ENCODE peak calls at places on chromosomes 1 and 21, in seven cellular contexts. N, T, C, H, A, P and X are unnamed samples. For H3K9me3 and H3K36me3, the result is how much of the 10 kb centered on the place peaks cover.

GRCh38 chr1:74505133-74505532 is 7.3 kb downstream of the LRRC53 start:
- DNase-seq in H (no peak), A (no peak), P (peak), C (no peak), N (no peak), T (no peak), X (no peak)

GRCh38 chr1:175757381-175758015 is 14.1 kb upstream of the TNR start:
- DNase-seq in T (peak), P (no peak), H (no peak), C (peak), N (no peak), A (no peak), X (peak)

GRCh38 chr21:32538147-32538792 is 47.1 kb downstream of the TCP10L start:
- DNase-seq in P (no peak), H (no peak), N (peak), A (no peak), C (peak), T (no peak), X (no peak)

GRCh38 chr1:51569284-51570062 is 47.4 kb upstream of the OSBPL9 start:
- DNase-seq in N (peak), H (no peak), C (peak), T (no peak), P (peak), A (peak), X (no peak)

GRCh38 chr21:43702785-43703067 is 16.2 kb upstream of the PDXK start:
- DNase-seq in N (no peak), P (peak), A (no peak), T (no peak), C (no peak), H (no peak), X (no peak)

GRCh38 chr1:116254776-116255175 is 118.3 kb upstream of the ATP1A1 start:
- DNase-seq in P (peak), A (no peak), N (no peak), T (no peak), C (no peak), H (peak), X (no peak)

GRCh38 chr1:75672528-75673393 is 51.7 kb upstream of the ACADM start:
- DNase-seq in H (no peak), P (peak), C (peak), T (no peak), N (no peak), A (peak), X (peak)

GRCh38 chr1:227778401-227778947 is 37.0 kb upstream of the PRSS38 start:
- DNase-seq in P (peak), C (no peak), N (no peak), H (peak), A (peak), T (no peak), X (no peak)

GRCh38 chr21:45641480-45642035 is 2.0 kb upstream of the PCBP3 start:
- DNase-seq in P (no peak), N (no peak), T (peak), A (no peak), C (no peak), H (peak), X (no peak)

GRCh38 chr1:34190692-34191091 is 14.0 kb downstream of the C1orf94 start:
- DNase-seq in C (no peak), N (no peak), T (no peak), H (no peak), A (no peak), P (no peak), X (no peak)

GRCh38 chr21:37257967-37258877 is 8.9 kb downstream of the VPS26C start:
- DNase-seq in H (peak), P (peak), T (peak), A (peak), C (peak), N (peak), X (no peak)

GRCh38 chr1:19493547-19493946 is 8.2 kb upstream of the CAPZB start:
- DNase-seq in P (no peak), A (no peak), H (no peak), C (no peak), T (no peak), N (no peak), X (no peak)

GRCh38 chr1:145893306-145894055 is 7.8 kb upstream of the ANKRD35 start:
- DNase-seq in P (no peak), C (no peak), H (no peak), N (no peak), T (no peak), A (no peak), X (no peak)

GRCh38 chr1:155174334-155175280 is 958 bp downstream of the TRIM46 start:
- DNase-seq in N (peak), T (peak), A (no peak), C (no peak), H (peak), P (peak), X (no peak)

GRCh38 chr21:31479222-31479621 is 135.2 kb upstream of the TIAM1 start:
- DNase-seq in P (no peak), C (no peak), T (no peak), H (no peak), A (no peak), N (no peak), X (no peak)

GRCh38 chr1:27049607-27050006 is 37.0 kb upstream of the TENT5B start:
- DNase-seq in C (peak), P (no peak), T (no peak), H (no peak), N (no peak), A (no peak), X (no peak)

GRCh38 chr1:224189561-224189960 is 6.5 kb downstream of the DEGS1 start:
- DNase-seq in A (no peak), H (no peak), C (no peak), P (peak), T (no peak), N (no peak), X (no peak)

GRCh38 chr21:23130308-23130707 is 2132.1 kb downstream of the NCAM2 start:
- DNase-seq in C (no peak), P (no peak), N (no peak), T (no peak), A (no peak), H (no peak), X (no peak)

GRCh38 chr21:23131177-23131576 is 2133.0 kb downstream of the NCAM2 start:
- DNase-seq in N (no peak), A (no peak), C (no peak), T (no peak), P (no peak), H (no peak), X (no peak)

DNA sequence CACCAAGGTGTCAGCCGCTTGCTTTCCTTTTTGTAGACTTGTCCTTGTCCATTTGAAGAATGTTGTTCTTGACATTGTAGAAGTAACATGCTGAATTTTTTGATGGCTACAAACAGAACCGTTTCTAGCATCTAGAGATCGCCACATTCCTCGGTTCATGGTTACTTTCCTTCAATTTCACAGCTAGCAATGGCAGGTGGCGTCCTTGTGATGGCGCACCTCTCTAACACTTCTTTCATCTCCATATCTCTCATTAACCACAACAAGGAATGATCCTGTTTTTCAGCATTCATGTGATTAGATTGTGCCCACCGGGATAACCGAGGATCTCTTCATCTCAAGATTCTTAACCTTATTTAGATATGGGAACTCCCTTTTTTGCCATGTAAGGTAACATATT is 2129.8 kb downstream of the NCAM2 start:
- DNase-seq in C (peak), T (no peak), N (no peak), P (no peak), A (no peak), H (no peak), X (no peak)
- H3K9me3 ChIP-seq in C (under half), T (under half), N (under half), P (under half), A (under half), H (under half), X (under half)

DNA sequence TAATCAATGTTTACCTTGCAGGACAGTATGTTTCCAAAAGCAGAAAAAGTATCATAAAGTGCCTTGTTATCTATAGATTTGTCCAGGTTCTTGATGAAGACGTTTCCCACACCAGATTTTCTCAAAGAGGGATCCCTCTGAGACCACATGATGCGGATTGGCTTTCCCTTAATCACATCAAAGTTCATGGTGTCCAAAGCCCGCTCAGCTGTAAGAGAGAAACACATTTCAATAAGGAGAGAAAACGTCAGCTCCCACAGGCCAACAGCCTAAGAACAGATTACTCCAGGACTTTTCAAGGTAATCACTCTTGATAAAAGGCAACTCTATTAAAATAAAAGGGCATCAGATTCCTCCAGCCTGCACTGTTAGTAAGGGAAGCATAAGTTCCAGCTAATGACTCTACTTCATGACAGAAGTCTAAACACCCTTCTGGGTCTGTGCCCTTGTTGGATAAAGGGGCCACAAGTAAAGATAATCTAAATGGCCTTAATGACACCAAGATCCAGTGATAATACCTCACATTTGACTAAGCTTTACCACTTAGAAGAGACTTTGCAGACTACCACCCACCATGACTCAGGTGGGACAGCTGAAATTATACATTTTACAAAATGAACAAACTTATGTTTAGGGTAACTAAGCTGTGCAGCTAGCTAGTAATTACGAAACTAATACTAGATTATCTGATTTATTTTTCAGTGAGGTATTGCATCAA is 4.1 kb downstream of the PABPC4 start:
- DNase-seq in C (no peak), T (no peak), N (no peak), P (no peak), A (no peak), H (no peak), X (no peak)
- H3K36me3 ChIP-seq in C (half or more), T (under half), N (under half), P (under half), A (under half), H (under half), X (under half)

GRCh38 chr1:152309955-152310354 is 15.1 kb downstream of the FLG start:
- DNase-seq in A (peak), P (no peak), T (no peak), N (no peak), H (no peak), C (no peak), X (no peak)
- H3K9me3 ChIP-seq in A (under half), P (under half), T (under half), N (under half), H (under half), C (under half), X (under half)

DNA sequence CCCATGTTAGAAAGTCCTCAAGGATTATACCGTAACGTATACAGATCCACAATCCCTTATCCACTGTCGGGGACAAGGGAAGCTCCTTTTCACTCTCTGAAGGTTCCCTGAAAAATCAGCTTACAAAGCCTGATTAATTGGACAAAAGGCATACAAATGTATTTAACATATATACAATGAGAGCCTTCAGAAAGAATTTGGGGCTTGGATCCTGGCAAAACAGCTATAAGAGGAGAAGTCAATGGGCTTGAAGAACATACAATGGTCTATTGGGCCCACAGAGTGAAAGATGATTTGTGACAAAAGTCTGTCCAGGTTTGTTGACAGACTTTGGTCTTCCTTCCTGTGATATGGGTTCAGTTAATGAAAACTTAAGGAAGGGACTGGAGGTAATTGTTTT is 10.7 kb downstream of the TACSTD2 start:
- DNase-seq in T (no peak), P (no peak), A (no peak), C (no peak), N (no peak), H (no peak), X (no peak)
- H3K36me3 ChIP-seq in T (under half), P (under half), A (under half), C (under half), N (under half), H (under half), X (under half)

GRCh38 chr1:237959838-237960237 is 69.1 kb upstream of the ZP4 start:
- DNase-seq in T (no peak), C (no peak), N (no peak), H (no peak), P (no peak), A (no peak), X (no peak)

GRCh38 chr1:237961710-237962109 is 71.0 kb upstream of the ZP4 start:
- DNase-seq in C (no peak), T (no peak), N (no peak), P (no peak), H (no peak), A (no peak), X (no peak)

GRCh38 chr1:237962985-237963384 is 72.3 kb upstream of the ZP4 start:
- DNase-seq in P (no peak), H (no peak), A (no peak), C (no peak), T (no peak), N (no peak), X (peak)
- H3K9me3 ChIP-seq in P (under half), H (under half), A (under half), C (under half), T (under half), N (under half), X (under half)

GRCh38 chr21:39175665-39176064 is 7.6 kb downstream of the PSMG1 start:
- DNase-seq in C (no peak), A (no peak), T (no peak), N (no peak), P (no peak), H (no peak), X (no peak)
- H3K36me3 ChIP-seq in C (half or more), A (under half), T (under half), N (under half), P (under half), H (under half), X (under half)

GRCh38 chr1:45491464-45492260 is 699 bp upstream of the TESK2 start:
- DNase-seq in T (no peak), P (no peak), N (no peak), C (no peak), H (no peak), A (no peak), X (no peak)
- H3K9me3 ChIP-seq in T (under half), P (under half), N (under half), C (under half), H (under half), A (under half), X (under half)

GRCh38 chr1:25468037-25468436 is 37.3 kb downstream of the MACO1 start:
- DNase-seq in T (no peak), H (no peak), N (no peak), A (no peak), C (no peak), P (peak), X (no peak)

GRCh38 chr1:25467616-25468015 is 36.9 kb downstream of the MACO1 start:
- DNase-seq in N (no peak), A (no peak), C (no peak), P (no peak), T (no peak), H (no peak), X (no peak)

GRCh38 chr1:25462732-25463131 is 32.0 kb downstream of the MACO1 start:
- DNase-seq in N (no peak), H (no peak), C (no peak), P (no peak), A (no peak), T (no peak), X (no peak)

GRCh38 chr1:25469177-25469576 is 38.5 kb downstream of the MACO1 start:
- DNase-seq in N (no peak), H (no peak), T (no peak), C (no peak), A (no peak), P (peak), X (no peak)

GRCh38 chr1:25467193-25467592 is 36.5 kb downstream of the MACO1 start:
- DNase-seq in N (no peak), A (no peak), C (no peak), P (no peak), H (no peak), T (no peak), X (no peak)
- H3K36me3 ChIP-seq in N (under half), A (under half), C (under half), P (under half), H (under half), T (under half), X (under half)

DNA sequence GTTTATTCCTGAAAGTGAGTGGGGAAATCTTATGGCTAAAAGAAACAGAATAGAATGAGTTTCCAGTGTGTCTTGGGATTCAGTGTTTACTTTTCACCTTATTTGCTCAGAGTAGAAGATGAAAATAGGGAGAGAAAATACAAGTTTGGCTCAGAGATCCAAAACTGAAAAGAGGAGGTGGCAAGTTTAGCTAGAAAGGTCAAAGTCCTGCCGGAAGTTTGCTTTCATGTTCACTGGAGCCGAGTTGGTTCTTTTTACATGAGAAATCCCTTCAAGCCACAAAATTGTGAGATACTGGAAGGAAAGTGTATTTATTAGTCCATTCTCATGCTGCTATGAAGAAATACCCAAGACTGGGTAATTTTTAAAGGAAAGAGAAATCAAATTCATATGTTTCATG is 604.6 kb downstream of the MRPL39 start:
- DNase-seq in H (no peak), A (no peak), T (no peak), N (no peak), P (no peak), C (no peak), X (no peak)
- H3K9me3 ChIP-seq in H (under half), A (under half), T (under half), N (under half), P (under half), C (under half), X (under half)